ENCODE peak calls at places on chromosomes 13 and 19, in six cellular contexts. H is ovary, Q is transverse colon, K is heart left ventricle, G is A549, I is right lobe of liver. Y is an unnamed sample. For H3K4me1, the result is how much of the 10 kb centered on the place peaks cover.

GRCh38 chr13:94994506-94994905 is 282.2 kb upstream of the SOX21 start:
- DNase-seq in Q (no peak), H (no peak), K (no peak), G (no peak), I (no peak), Y (no peak)

GRCh38 chr13:66984241-66984640 is 245.9 kb downstream of the PCDH9 start:
- DNase-seq in K (no peak), H (no peak), Q (no peak), I (no peak), G (no peak), Y (no peak)

GRCh38 chr13:29908411-29908810 is 58.0 kb upstream of the UBL3 start:
- DNase-seq in Q (no peak), I (no peak), H (no peak), K (no peak), G (no peak), Y (no peak)

GRCh38 chr13:100434010-100434763 is 154.4 kb downstream of the GGACT start:
- DNase-seq in K (no peak), H (no peak), Q (no peak), G (no peak), I (no peak), Y (no peak)

GRCh38 chr19:11530432-11530831 is 1.5 kb upstream of the ECSIT start:
- DNase-seq in G (peak), Q (peak), H (peak), I (peak), K (peak), Y (peak)

GRCh38 chr13:63696055-63696454 is 2280.4 kb upstream of the PCDH20 start:
- DNase-seq in K (no peak), G (no peak), H (no peak), I (no peak), Q (no peak), Y (no peak)

GRCh38 chr13:20566424-20566916 is 487 bp upstream of the IFT88 start:
- DNase-seq in Q (peak), H (no peak), G (peak), I (no peak), K (no peak), Y (peak)

GRCh38 chr13:113744197-113745000 is 14.6 kb upstream of the TMEM255B start:
- DNase-seq in I (no peak), Q (peak), K (peak), G (no peak), H (no peak), Y (no peak)

GRCh38 chr13:51806571-51806970 is 2.6 kb upstream of the DHRS12 start:
- DNase-seq in K (no peak), Q (no peak), H (no peak), G (no peak), I (no peak), Y (peak)

GRCh38 chr13:31042501-31043165 is 110.2 kb downstream of the TEX26 start:
- DNase-seq in H (no peak), G (no peak), I (no peak), K (no peak), Q (no peak), Y (no peak)

GRCh38 chr19:35776102-35776788 is 881 bp downstream of the ARHGAP33 start:
- DNase-seq in G (no peak), H (no peak), K (no peak), Q (no peak), I (no peak), Y (no peak)

GRCh38 chr13:79477968-79478367 is 3.0 kb upstream of the NDFIP2 start:
- DNase-seq in H (no peak), I (no peak), G (no peak), Q (no peak), K (peak), Y (no peak)

GRCh38 chr19:1206733-1207301 is 1.2 kb downstream of the STK11 start:
- DNase-seq in H (no peak), I (peak), Q (peak), G (no peak), K (no peak), Y (no peak)

GRCh38 chr19:45814166-45814780 is 835 bp downstream of the RSPH6A start:
- DNase-seq in Q (no peak), H (no peak), I (no peak), G (no peak), K (no peak), Y (no peak)

GRCh38 chr19:16470911-16471811 is 609 bp downstream of the EPS15L1 start:
- DNase-seq in I (peak), G (no peak), K (no peak), Q (peak), H (no peak), Y (peak)

GRCh38 chr13:42270857-42271215 is 1.1 kb upstream of the AKAP11 start:
- DNase-seq in I (no peak), Q (no peak), G (no peak), H (no peak), K (no peak), Y (no peak)

DNA sequence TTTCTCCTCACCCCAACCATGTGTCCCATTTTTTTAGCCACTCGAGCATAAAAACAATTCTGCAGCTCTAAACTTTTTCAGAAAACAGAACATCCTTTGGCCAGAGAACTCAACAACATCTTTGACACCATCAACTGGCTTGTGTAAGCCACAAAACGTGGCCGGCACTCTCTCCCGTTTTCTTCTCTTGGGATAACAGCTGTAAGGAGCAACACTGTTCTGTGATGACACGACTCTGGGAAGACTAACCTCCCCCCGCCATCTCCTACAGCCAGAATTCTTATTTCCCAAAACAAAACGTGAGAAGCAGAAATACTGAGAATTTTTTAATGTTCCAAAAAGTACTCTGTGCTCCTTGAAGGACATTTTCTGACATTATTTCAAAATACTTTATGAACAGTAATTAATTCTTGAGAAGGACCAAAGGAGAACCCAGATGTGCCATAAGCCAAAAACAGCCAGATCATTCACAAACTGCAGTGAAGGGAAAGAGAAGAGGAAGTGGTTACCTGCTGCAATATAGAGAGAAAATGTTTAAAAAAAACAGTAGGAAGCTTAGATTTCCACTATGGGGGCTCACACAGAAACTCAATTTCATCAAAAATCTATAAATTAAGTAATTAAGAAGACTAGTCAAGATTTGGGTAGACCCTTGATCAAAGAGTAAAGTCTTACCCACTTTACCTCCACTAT is 25.8 kb downstream of the COL4A1 start:
- DNase-seq in K (no peak), H (no peak), I (no peak), Q (peak), G (no peak), Y (peak)
- H3K4me1 ChIP-seq in K (under half), H (under half), I (under half), Q (under half), G (under half), Y (under half)

GRCh38 chr13:110518571-110518970 is 43.0 kb downstream of the RAB20 start:
- DNase-seq in Q (peak), G (no peak), I (no peak), H (no peak), K (no peak), Y (no peak)
- TF ChIP-seq POLR2A in Q (no peak), G (no peak), I (no peak), H (no peak), K (no peak), Y (no peak)

GRCh38 chr19:29121684-29122083 is 91.3 kb downstream of the UQCRFS1 start:
- DNase-seq in G (no peak), Q (no peak), K (no peak), H (no peak), I (no peak), Y (no peak)
- TF ChIP-seq CTCF in G (peak), Q (no peak), K (no peak), H (no peak), I (peak), Y (no peak)

DNA sequence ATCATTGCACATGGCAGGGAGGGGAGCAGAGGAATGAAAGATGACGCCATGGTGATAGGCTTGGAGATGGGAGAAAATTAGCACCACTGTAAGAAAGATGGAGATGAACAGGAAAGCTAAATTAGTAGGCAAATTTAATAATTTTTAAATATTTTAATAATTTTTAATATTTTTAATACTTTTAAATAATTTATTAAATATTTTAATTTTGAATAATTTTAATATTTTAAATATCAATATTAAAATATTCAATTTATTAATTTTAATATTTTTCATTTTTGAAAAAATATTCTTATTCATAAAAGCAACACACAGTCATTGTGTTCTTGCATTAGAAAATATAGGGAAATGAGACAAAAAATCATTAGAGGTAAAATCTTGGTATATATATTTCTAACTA is 15.9 kb upstream of the KL start:
- DNase-seq in G (no peak), Q (no peak), I (no peak), K (no peak), H (no peak), Y (no peak)
- H3K4me1 ChIP-seq in G (under half), Q (under half), I (under half), K (under half), H (under half), Y (under half)

DNA sequence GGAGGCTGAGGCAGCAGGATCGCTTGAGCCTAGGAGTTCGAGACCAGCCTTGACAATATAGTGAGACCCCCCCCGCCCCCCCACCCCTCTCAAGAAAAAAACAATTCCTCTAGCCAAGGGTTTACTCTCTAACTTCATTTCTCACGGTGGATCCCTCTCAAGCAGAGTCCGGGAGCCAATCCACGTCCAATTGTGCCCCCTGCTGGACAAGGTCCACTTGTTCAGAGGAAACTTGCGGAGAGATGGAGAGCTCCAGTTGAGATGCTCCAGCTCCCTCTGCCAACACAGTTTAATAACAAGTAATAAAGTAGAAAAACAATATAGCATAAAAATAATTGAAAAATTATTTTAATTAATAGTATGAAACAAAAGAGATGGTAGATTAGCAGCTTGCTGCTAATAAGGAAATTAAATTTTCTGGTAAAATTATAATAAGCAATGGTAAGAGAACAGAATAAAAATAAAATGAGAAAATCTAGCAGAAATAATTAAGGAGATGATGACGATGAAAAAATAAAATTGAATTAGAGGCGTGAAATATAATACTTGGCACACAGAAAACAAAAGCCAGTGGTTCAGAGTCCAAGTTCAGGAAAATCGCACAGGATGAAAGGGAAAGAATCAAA is 14.5 kb upstream of the SIGLEC14 start:
- DNase-seq in H (peak), K (peak), G (peak), Q (peak), I (peak), Y (peak)
- TF ChIP-seq POLR2A in H (no peak), K (no peak), G (no peak), Q (no peak), I (no peak), Y (no peak)